ENCODE peak calls at places on chromosome 17, in five cellular contexts. A is activated naive CD4-positive, alpha-beta T cell treated with anti-CD3 and anti-CD28 coated beads, Interleukin-2, amount 50 U/mL, for 16 hours; F is AG04449; N is CD4-positive, alpha-beta T cell; O is memory B cell. Y is an unnamed sample.

GRCh38 chr17:28346746-28347246 is 10.5 kb downstream of the POLDIP2 start:
- DNase-seq in A (no peak), O (no peak), N (no peak), F (no peak), Y (no peak)

GRCh38 chr17:56815711-56816110 is 18.0 kb downstream of the C17orf67 start:
- DNase-seq in N (no peak), O (no peak), A (no peak), F (peak; percentile 45), Y (no peak)

GRCh38 chr17:1485311-1485747 is 7.2 kb downstream of the MYO1C start:
- DNase-seq in N (no peak), O (no peak), F (no peak), A (no peak), Y (no peak)

GRCh38 chr17:67554634-67555033 is 163.1 kb upstream of the NOL11 start:
- DNase-seq in O (no peak), N (no peak), A (no peak), F (no peak), Y (no peak)

GRCh38 chr17:41024702-41025101 is 2.3 kb downstream of the KRTAP1-5 start:
- DNase-seq in N (no peak), A (no peak), F (peak; percentile 51), O (no peak), Y (no peak)

GRCh38 chr17:7095642-7096041 is 15.6 kb upstream of the CLEC10A start:
- DNase-seq in A (no peak), F (no peak), O (peak; percentile 18), N (no peak), Y (no peak)

GRCh38 chr17:41539979-41540701 is 12.0 kb upstream of the KRT19 start:
- DNase-seq in A (no peak), F (no peak), N (no peak), O (no peak), Y (no peak)

GRCh38 chr17:3879591-3880417 is 13.0 kb downstream of the CAMKK1 start:
- DNase-seq in O (no peak), N (no peak), A (no peak), F (no peak), Y (no peak)

GRCh38 chr17:22123536-22124281 is 431.4 kb downstream of the KCNJ18 start:
- DNase-seq in O (no peak), A (no peak), F (no peak), N (no peak), Y (no peak)

GRCh38 chr17:67059372-67059771 is 15.0 kb downstream of the CACNG1 start:
- DNase-seq in A (no peak), F (no peak), N (no peak), O (no peak), Y (no peak)

GRCh38 chr17:33642002-33642401 is 348.9 kb upstream of the ASIC2 start:
- DNase-seq in A (no peak), F (no peak), N (no peak), O (no peak), Y (no peak)

GRCh38 chr17:64017381-64017980 is 3.0 kb downstream of the ICAM2 start:
- DNase-seq in O (no peak), N (no peak), A (no peak), F (no peak), Y (no peak)

GRCh38 chr17:39659286-39660010 is 5.7 kb upstream of the TCAP start:
- DNase-seq in N (no peak), O (no peak), A (no peak), F (no peak), Y (no peak)

GRCh38 chr17:61551255-61551742 is 39.7 kb downstream of the NACA2 start:
- DNase-seq in F (peak; percentile 3), O (no peak), N (no peak), A (no peak), Y (no peak)

GRCh38 chr17:45749831-45750335 is 34.2 kb upstream of the CRHR1 start:
- DNase-seq in F (no peak), N (no peak), A (no peak), O (no peak), Y (no peak)

GRCh38 chr17:40448639-40449261 is 5.5 kb downstream of the IGFBP4 start:
- DNase-seq in O (no peak), A (no peak), F (no peak), N (no peak), Y (no peak)

GRCh38 chr17:35213412-35213925 is 19.3 kb upstream of the SLC35G3 start:
- DNase-seq in O (no peak), N (no peak), A (no peak), F (no peak), Y (no peak)

Y was measured in GM18507.